ENCODE peak calls at places on chromosomes 4 and X, in four cellular contexts. M is SJCRH30, X is HepG2, S is brain microvascular endothelial cell. Q is an unnamed sample.

GRCh38 chr4:182848685-182849084 is 68.5 kb downstream of the DCTD start:
- DNase-seq in S (no peak), X (no peak), M (no peak), Q (no peak)

GRCh38 chr4:3174371-3175338 is 74.3 kb upstream of the MSANTD1 start:
- DNase-seq in X (no peak), S (no peak), M (no peak), Q (no peak)

GRCh38 chr4:157128395-157128794 is 52.4 kb downstream of the GLRB start:
- DNase-seq in X (no peak), S (peak), M (no peak), Q (peak)

GRCh38 chr4:145179201-145179860 is 1.1 kb downstream of the OTUD4 start:
- DNase-seq in X (peak), M (peak), S (peak), Q (peak)

GRCh38 chr4:78667337-78667736 is 108.8 kb upstream of the BMP2K start:
- DNase-seq in X (no peak), S (no peak), M (no peak), Q (no peak)

GRCh38 chrX:133391116-133391515 is 24.2 kb downstream of the GPC4 start:
- DNase-seq in X (no peak), S (no peak), M (no peak), Q (no peak)

GRCh38 chrX:132648870-132649269 is 160.0 kb upstream of the MBNL3 start:
- DNase-seq in X (no peak), S (no peak), M (no peak), Q (peak)

GRCh38 chr4:174278467-174278866 is 5.0 kb downstream of the FBXO8 start:
- DNase-seq in X (no peak), M (no peak), S (no peak), Q (no peak)

GRCh38 chr4:74623041-74623440 is 171.3 kb downstream of the BTC start:
- DNase-seq in M (peak), S (peak), X (peak), Q (peak)

GRCh38 chr4:154566639-154567204 is 3.9 kb downstream of the FGB start:
- DNase-seq in X (no peak), S (no peak), M (no peak), Q (no peak)

GRCh38 chr4:42345962-42346544 is 51.2 kb upstream of the SHISA3 start:
- DNase-seq in X (no peak), M (no peak), S (no peak), Q (no peak)

GRCh38 chr4:73589887-73590801 is 30.1 kb downstream of the RASSF6 start:
- DNase-seq in M (no peak), S (no peak), X (no peak), Q (peak)

GRCh38 chr4:76787898-76788297 is 110.0 kb downstream of the SOWAHB start:
- DNase-seq in S (no peak), M (no peak), X (no peak), Q (no peak)

GRCh38 chr4:170005472-170005871 is 20.7 kb downstream of the MFAP3L start:
- DNase-seq in S (no peak), X (no peak), M (no peak), Q (no peak)

GRCh38 chr4:19239565-19239964 is 1012.1 kb upstream of the SLIT2 start:
- DNase-seq in M (no peak), X (no peak), S (peak), Q (no peak)

GRCh38 chr4:65344278-65344825 is 325.9 kb downstream of the EPHA5 start:
- DNase-seq in X (no peak), M (peak), S (no peak), Q (peak)

GRCh38 chrX:40418413-40419195 is 162.2 kb upstream of the ATP6AP2 start:
- DNase-seq in S (no peak), M (no peak), X (no peak), Q (no peak)

GRCh38 chr4:47533689-47534347 is 48.7 kb downstream of the ATP10D start:
- DNase-seq in X (no peak), M (no peak), S (no peak), Q (peak)

GRCh38 chrX:19875051-19875432 is 12.4 kb downstream of the SH3KBP1 start:
- DNase-seq in S (no peak), X (no peak), M (peak), Q (no peak)

GRCh38 chrX:83019258-83019657 is 488.8 kb upstream of the POU3F4 start:
- DNase-seq in S (no peak), M (no peak), X (no peak), Q (no peak)

DNA sequence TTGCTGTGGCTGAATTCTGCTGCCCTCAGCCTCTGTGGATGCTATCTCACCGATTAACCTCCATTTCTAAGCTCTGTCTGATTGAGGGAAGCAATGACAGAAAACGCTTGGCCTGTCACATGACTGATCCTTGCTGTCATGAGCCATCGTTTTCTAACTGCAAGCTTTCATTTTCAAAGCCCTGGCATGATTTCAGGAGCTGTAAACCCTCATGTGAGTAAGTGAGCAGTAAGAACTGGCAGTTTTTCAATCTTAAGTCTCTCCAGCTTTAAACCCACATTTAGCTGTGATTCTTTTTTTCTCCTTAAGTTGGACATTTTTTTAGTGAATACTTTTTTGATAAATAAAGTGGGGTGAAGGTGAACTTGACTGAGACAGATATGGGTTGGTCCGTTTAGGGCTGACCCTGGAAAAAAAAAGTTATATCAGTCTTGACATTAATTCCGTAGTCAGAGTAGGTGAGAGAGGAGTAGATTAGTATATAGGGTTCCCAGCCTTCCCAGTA is 180.9 kb upstream of the PGRMC2 start:
- DNase-seq in X (no peak), S (peak), M (no peak), Q (peak)
- H3K4me3 ChIP-seq in X (no peak), S (no peak), M (no peak), Q (no peak)

DNA sequence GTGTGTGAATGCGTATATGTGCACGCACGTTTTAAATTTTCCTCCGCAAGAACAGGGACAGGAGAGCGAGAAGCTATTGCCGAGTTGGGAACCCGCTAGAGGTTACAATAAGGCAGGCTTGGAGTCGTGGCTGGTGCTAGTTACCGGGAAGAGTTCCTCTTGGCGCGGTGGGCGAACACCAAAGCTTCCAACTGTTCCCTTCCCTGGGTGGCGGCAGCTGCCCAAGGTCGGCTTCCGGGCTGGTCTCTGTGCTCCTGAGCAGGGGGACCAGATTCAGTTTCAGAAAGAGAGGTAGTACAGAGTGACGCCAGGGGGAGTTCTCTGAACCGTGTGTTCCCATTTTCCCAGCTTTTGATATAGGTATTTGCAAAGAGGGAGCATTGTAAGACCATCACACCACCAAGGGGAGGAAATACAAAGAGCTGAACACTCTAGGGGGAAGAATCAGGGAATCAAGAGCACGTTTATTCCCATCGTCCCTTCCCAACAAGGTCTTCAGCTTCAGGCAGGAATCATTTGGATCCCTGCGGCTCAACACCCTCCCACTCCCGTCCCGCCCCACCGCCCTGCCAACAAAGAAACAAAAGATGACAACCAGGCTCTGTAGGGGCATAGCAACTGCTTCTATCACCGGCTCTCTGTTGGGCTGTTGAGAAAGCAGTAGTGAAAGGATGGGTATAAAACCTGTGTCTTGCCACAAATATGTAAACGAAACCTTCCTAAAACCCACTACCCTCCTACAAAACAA is 113.6 kb upstream of the TEX13C start:
- DNase-seq in M (no peak), S (no peak), X (no peak), Q (no peak)
- H3K4me3 ChIP-seq in M (no peak), S (peak), X (no peak), Q (no peak)

GRCh38 chrX:372856-373640 is 13.7 kb downstream of the PPP2R3B start:
- DNase-seq in M (no peak), S (no peak), X (no peak), Q (no peak)
- H3K4me3 ChIP-seq in M (peak), S (peak), X (peak), Q (peak)

GRCh38 chr4:152880263-152880662 is 55.9 kb upstream of the FHDC1 start:
- DNase-seq in M (no peak), S (no peak), X (no peak), Q (no peak)
- H3K4me3 ChIP-seq in M (no peak), S (no peak), X (no peak), Q (no peak)

GRCh38 chr4:176611351-176611750 is 181.4 kb downstream of the VEGFC start:
- DNase-seq in S (no peak), X (no peak), M (no peak), Q (no peak)

GRCh38 chr4:176611954-176612353 is 180.8 kb downstream of the VEGFC start:
- DNase-seq in S (no peak), M (no peak), X (no peak), Q (no peak)

GRCh38 chr4:176607807-176608206 is 184.9 kb downstream of the VEGFC start:
- DNase-seq in S (no peak), X (no peak), M (no peak), Q (no peak)

GRCh38 chr4:176610594-176610993 is 182.1 kb downstream of the VEGFC start:
- DNase-seq in X (no peak), M (no peak), S (no peak), Q (no peak)
- H3K4me3 ChIP-seq in X (no peak), M (no peak), S (no peak), Q (no peak)

GRCh38 chr4:153205757-153206156 is 1.5 kb downstream of the TRIM2 start:
- DNase-seq in M (no peak), S (peak), X (no peak), Q (no peak)
- H3K4me3 ChIP-seq in M (no peak), S (peak), X (peak), Q (no peak)

DNA sequence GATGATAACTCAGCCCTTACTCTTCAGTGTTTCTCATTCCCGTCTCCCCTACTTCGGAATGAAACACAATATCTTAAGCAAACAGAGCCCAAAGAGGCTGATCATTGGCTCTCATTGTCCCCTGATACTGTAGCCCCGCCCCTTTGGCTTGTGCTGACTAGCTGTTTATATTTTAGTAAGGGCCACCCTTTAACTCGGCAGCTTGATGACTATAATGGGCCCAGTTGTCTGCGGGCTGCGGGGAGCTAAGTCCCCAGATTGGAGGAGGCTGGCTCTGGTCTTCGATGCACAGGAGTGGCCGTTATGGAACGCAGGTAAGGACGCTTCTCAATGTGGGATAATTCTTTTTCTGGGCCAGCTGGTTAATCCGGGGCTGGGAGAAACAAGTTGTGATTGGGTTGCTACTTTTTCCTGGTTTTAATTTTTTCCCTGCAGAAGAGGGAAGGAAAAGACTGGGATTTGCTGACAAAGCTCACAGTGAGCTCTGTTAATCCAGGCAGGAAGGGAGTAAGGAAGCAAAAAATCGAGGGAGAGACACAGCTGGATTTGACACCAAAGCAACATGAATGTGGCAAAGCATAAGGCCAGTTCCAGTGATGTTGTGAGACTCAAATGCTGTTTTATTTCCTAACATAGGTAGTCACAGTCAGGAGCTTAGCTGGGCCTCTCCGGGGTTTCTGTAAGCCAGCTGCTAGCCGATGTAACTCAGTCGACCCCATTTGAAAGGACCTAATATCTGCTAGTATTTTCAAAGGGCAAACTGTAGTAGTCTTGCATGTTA is at the start of gene TRIM2:
- DNase-seq in S (peak), X (peak), M (peak), Q (peak)
- H3K4me3 ChIP-seq in S (peak), X (peak), M (peak), Q (peak)

GRCh38 chrX:14496674-14497073 is 32.7 kb upstream of the GLRA2 start:
- DNase-seq in M (no peak), X (no peak), S (peak), Q (no peak)

GRCh38 chrX:14501312-14501711 is 28.0 kb upstream of the GLRA2 start:
- DNase-seq in S (no peak), X (no peak), M (no peak), Q (no peak)

GRCh38 chrX:14491689-14492088 is 37.6 kb upstream of the GLRA2 start:
- DNase-seq in X (no peak), S (no peak), M (no peak), Q (no peak)

DNA sequence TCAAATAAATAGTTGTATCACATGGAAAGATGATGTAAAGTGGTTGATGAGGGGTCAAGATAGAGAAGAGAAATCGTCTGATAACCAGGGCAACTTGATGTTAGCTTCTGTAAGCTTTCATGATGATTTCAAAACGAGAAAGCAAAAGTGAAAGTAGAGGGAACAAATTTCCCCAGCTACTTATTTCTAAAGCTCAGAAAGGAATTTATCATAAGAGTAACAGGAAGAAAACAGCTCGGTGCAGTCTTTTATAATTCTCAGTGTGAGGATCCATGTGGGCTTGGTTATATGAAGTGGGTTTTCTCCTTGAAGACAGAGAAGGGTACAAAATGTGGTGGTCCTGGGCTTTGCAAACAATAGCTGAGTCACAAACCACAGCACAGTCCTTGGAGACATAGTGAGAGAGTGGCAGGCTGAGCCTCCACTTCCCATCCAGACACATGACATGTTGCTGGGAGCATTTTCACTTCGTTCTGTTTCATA is 32.1 kb upstream of the GLRA2 start:
- DNase-seq in X (no peak), M (no peak), S (peak), Q (no peak)
- H3K4me3 ChIP-seq in X (no peak), M (peak), S (no peak), Q (no peak)

DNA sequence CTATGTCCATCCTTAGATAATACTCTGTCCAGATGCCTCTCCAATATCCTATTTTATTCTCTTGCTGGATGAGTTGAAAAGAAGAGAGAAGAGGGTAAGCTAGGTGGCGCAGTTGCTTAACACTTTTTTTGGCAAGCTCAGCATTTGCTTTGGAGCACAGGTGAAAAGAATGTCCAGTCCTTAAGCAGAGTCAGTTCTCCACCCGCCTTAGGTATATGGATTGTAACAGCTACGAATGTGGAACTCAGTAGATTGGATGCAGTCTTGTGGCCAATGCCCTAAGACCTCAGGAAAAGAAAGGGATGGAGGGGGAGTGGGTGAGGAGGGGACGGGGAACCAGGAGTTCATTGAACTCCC is 208.4 kb downstream of the NWD2 start:
- DNase-seq in M (peak), S (peak), X (peak), Q (peak)
- H3K4me3 ChIP-seq in M (peak), S (peak), X (peak), Q (no peak)

GRCh38 chrX:79146552-79147390 is 2.3 kb downstream of the GPR174 start:
- DNase-seq in S (no peak), M (no peak), X (no peak), Q (no peak)
- H3K4me3 ChIP-seq in S (no peak), M (no peak), X (no peak), Q (no peak)

Q was measured in fibroblast of the aortic adventitia.